ENCODE peak calls at places on chromosome 16, in ten cellular contexts. One of them, this sample, is unnamed.

GRCh38 chr16:77077523-77077922 is 113.5 kb upstream of the MON1B start:
- DNase-seq in heart left ventricle: no peak
- DNase-seq in CD8-positive, alpha-beta memory T cell: no peak
- DNase-seq in adrenal gland: no peak
- DNase-seq in aorta: no peak
- DNase-seq in colonic mucosa: no peak
- DNase-seq in lower lobe of right lung: no peak
- DNase-seq in tibial nerve: no peak
- DNase-seq in WERI-Rb-1: no peak
- DNase-seq in HCT116: no peak
- DNase-seq in this sample: no peak

GRCh38 chr16:912322-912683 is 58.5 kb downstream of the LMF1 start:
- DNase-seq in heart left ventricle: no peak
- DNase-seq in CD8-positive, alpha-beta memory T cell: no peak
- DNase-seq in adrenal gland: no peak
- DNase-seq in aorta: no peak
- DNase-seq in colonic mucosa: no peak
- DNase-seq in lower lobe of right lung: no peak
- DNase-seq in tibial nerve: no peak
- DNase-seq in WERI-Rb-1: no peak
- DNase-seq in HCT116: no peak
- DNase-seq in this sample: no peak

GRCh38 chr16:7967986-7968509 is 622.3 kb downstream of the TMEM114 start:
- DNase-seq in heart left ventricle: no peak
- DNase-seq in CD8-positive, alpha-beta memory T cell: no peak
- DNase-seq in adrenal gland: no peak
- DNase-seq in aorta: no peak
- DNase-seq in colonic mucosa: no peak
- DNase-seq in lower lobe of right lung: no peak
- DNase-seq in tibial nerve: no peak
- DNase-seq in WERI-Rb-1: no peak
- DNase-seq in HCT116: no peak
- DNase-seq in this sample: no peak

GRCh38 chr16:49439676-49440075 is 66.1 kb downstream of the C16orf78 start:
- DNase-seq in heart left ventricle: no peak
- DNase-seq in CD8-positive, alpha-beta memory T cell: no peak
- DNase-seq in adrenal gland: no peak
- DNase-seq in aorta: peak; percentile 49
- DNase-seq in colonic mucosa: no peak
- DNase-seq in lower lobe of right lung: no peak
- DNase-seq in tibial nerve: no peak
- DNase-seq in WERI-Rb-1: no peak
- DNase-seq in HCT116: no peak
- DNase-seq in this sample: no peak

GRCh38 chr16:68283840-68284595 is 19.7 kb downstream of the SLC7A6 start:
- DNase-seq in heart left ventricle: peak; percentile 59
- DNase-seq in CD8-positive, alpha-beta memory T cell: no peak
- DNase-seq in adrenal gland: no peak
- DNase-seq in aorta: no peak
- DNase-seq in colonic mucosa: no peak
- DNase-seq in lower lobe of right lung: no peak
- DNase-seq in tibial nerve: peak; percentile 63
- DNase-seq in WERI-Rb-1: no peak
- DNase-seq in HCT116: no peak
- DNase-seq in this sample: no peak

GRCh38 chr16:73033271-73033998 is 14.5 kb downstream of the ZFHX3 start:
- DNase-seq in heart left ventricle: no peak
- DNase-seq in CD8-positive, alpha-beta memory T cell: no peak
- DNase-seq in adrenal gland: no peak
- DNase-seq in aorta: no peak
- DNase-seq in colonic mucosa: no peak
- DNase-seq in lower lobe of right lung: no peak
- DNase-seq in tibial nerve: no peak
- DNase-seq in WERI-Rb-1: no peak
- DNase-seq in HCT116: no peak
- DNase-seq in this sample: no peak

GRCh38 chr16:52068447-52069074 is 478.4 kb downstream of the TOX3 start:
- DNase-seq in heart left ventricle: no peak
- DNase-seq in CD8-positive, alpha-beta memory T cell: no peak
- DNase-seq in adrenal gland: peak; percentile 7
- DNase-seq in aorta: no peak
- DNase-seq in colonic mucosa: peak; percentile 31
- DNase-seq in lower lobe of right lung: no peak
- DNase-seq in tibial nerve: no peak
- DNase-seq in WERI-Rb-1: peak; percentile 32
- DNase-seq in HCT116: no peak
- DNase-seq in this sample: no peak

GRCh38 chr16:89696598-89697128 is 4.8 kb downstream of the SPATA2L start:
- DNase-seq in heart left ventricle: no peak
- DNase-seq in CD8-positive, alpha-beta memory T cell: no peak
- DNase-seq in adrenal gland: no peak
- DNase-seq in aorta: no peak
- DNase-seq in colonic mucosa: no peak
- DNase-seq in lower lobe of right lung: peak; percentile 50
- DNase-seq in tibial nerve: no peak
- DNase-seq in WERI-Rb-1: no peak
- DNase-seq in HCT116: no peak
- DNase-seq in this sample: no peak

GRCh38 chr16:24731722-24732419 is 2.4 kb downstream of the TNRC6A start:
- DNase-seq in heart left ventricle: peak; percentile 81
- DNase-seq in CD8-positive, alpha-beta memory T cell: peak; percentile 43
- DNase-seq in adrenal gland: peak; percentile 73
- DNase-seq in aorta: no peak
- DNase-seq in colonic mucosa: no peak
- DNase-seq in lower lobe of right lung: no peak
- DNase-seq in tibial nerve: no peak
- DNase-seq in WERI-Rb-1: no peak
- DNase-seq in HCT116: no peak
- DNase-seq in this sample: no peak

GRCh38 chr16:20803192-20803560 is 3.1 kb downstream of the ERI2 start:
- DNase-seq in heart left ventricle: no peak
- DNase-seq in CD8-positive, alpha-beta memory T cell: no peak
- DNase-seq in adrenal gland: no peak
- DNase-seq in aorta: no peak
- DNase-seq in colonic mucosa: no peak
- DNase-seq in lower lobe of right lung: no peak
- DNase-seq in tibial nerve: no peak
- DNase-seq in WERI-Rb-1: no peak
- DNase-seq in HCT116: no peak
- DNase-seq in this sample: no peak

GRCh38 chr16:46973457-46974324 is at the start of gene DNAJA2:
- DNase-seq in heart left ventricle: peak; percentile 94
- DNase-seq in CD8-positive, alpha-beta memory T cell: peak; percentile 92
- DNase-seq in adrenal gland: peak; percentile 93
- DNase-seq in aorta: peak; percentile 98
- DNase-seq in colonic mucosa: peak; percentile 93
- DNase-seq in lower lobe of right lung: peak; percentile 95
- DNase-seq in tibial nerve: peak; percentile 87
- DNase-seq in WERI-Rb-1: peak; percentile 92
- DNase-seq in HCT116: peak; percentile 77
- DNase-seq in this sample: peak; percentile 28

GRCh38 chr16:14564881-14565687 is 65.0 kb downstream of the PARN start:
- DNase-seq in heart left ventricle: no peak
- DNase-seq in CD8-positive, alpha-beta memory T cell: no peak
- DNase-seq in adrenal gland: no peak
- DNase-seq in aorta: no peak
- DNase-seq in colonic mucosa: no peak
- DNase-seq in lower lobe of right lung: no peak
- DNase-seq in tibial nerve: no peak
- DNase-seq in WERI-Rb-1: no peak
- DNase-seq in HCT116: no peak
- DNase-seq in this sample: peak; percentile 9

GRCh38 chr16:8677481-8677880 is 3.1 kb downstream of the ABAT start:
- DNase-seq in heart left ventricle: no peak
- DNase-seq in CD8-positive, alpha-beta memory T cell: no peak
- DNase-seq in adrenal gland: no peak
- DNase-seq in aorta: no peak
- DNase-seq in colonic mucosa: no peak
- DNase-seq in lower lobe of right lung: no peak
- DNase-seq in tibial nerve: no peak
- DNase-seq in WERI-Rb-1: no peak
- DNase-seq in HCT116: no peak
- DNase-seq in this sample: no peak

DNA sequence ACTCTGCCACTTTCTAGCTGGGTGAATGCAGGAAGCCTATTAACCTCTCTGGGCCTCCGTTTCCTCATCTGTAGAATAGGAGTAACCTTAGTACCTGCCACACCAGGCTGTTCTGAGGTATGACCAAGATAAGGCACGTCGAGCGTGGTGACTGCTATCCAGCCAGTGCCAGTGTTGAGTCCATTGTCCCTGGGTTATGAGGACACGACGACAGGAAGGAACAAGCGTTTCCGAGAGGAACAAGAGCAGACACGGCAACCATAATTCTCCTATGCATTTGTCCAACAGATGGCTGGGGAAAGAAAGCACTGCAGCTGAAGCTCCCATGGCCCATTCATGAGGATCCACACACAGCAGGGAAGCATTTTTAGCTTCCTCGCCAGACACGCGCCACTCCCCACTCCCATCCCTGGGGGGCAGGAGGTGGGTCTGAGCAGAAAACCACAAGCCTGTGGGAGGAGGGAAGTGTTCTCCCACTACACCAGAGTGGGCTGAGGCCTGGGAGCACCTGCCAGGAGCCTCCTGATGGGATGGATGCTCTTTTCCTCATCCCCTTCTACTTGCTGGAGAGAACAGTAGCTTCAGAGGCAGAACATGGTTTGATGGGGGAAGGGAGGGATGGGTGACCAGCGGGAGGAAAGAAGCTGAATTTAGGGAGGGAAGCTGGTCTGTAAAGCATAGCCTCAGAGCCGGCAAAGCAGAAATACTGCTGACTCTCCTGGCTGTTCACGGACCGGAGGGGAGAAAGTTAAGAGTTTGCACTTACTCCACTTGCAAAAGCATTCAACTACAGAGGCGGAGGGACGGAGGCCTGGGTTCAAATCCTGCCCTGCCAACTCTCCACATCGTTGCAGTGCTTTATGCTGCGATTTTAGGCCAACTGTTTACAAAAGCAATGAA is 2.7 kb downstream of the COTL1 start:
- DNase-seq in heart left ventricle: no peak
- DNase-seq in CD8-positive, alpha-beta memory T cell: no peak
- DNase-seq in adrenal gland: no peak
- DNase-seq in aorta: no peak
- DNase-seq in colonic mucosa: no peak
- DNase-seq in lower lobe of right lung: no peak
- DNase-seq in tibial nerve: no peak
- DNase-seq in WERI-Rb-1: no peak
- DNase-seq in HCT116: no peak
- DNase-seq in this sample: no peak
- H3K36me3 ChIP-seq in heart left ventricle: no peaks in the 10 kb centered on the region
- H3K36me3 ChIP-seq in CD8-positive, alpha-beta memory T cell: no peaks in the 10 kb centered on the region
- H3K36me3 ChIP-seq in adrenal gland: peaks cover 4% of the 10 kb centered on the region
- H3K36me3 ChIP-seq in aorta: no peaks in the 10 kb centered on the region
- H3K36me3 ChIP-seq in colonic mucosa: no peaks in the 10 kb centered on the region
- H3K36me3 ChIP-seq in lower lobe of right lung: no peaks in the 10 kb centered on the region
- H3K36me3 ChIP-seq in tibial nerve: no peaks in the 10 kb centered on the region
- H3K36me3 ChIP-seq in WERI-Rb-1: peaks cover 9% of the 10 kb centered on the region
- H3K36me3 ChIP-seq in HCT116: peaks cover 36% of the 10 kb centered on the region
- H3K36me3 ChIP-seq in this sample: peaks cover 3% of the 10 kb centered on the region

GRCh38 chr16:4883501-4883900 is 36.2 kb downstream of the UBN1 start:
- DNase-seq in heart left ventricle: no peak
- DNase-seq in CD8-positive, alpha-beta memory T cell: no peak
- DNase-seq in adrenal gland: no peak
- DNase-seq in aorta: no peak
- DNase-seq in colonic mucosa: no peak
- DNase-seq in lower lobe of right lung: peak; percentile 39
- DNase-seq in tibial nerve: no peak
- DNase-seq in WERI-Rb-1: no peak
- DNase-seq in HCT116: no peak
- DNase-seq in this sample: no peak

GRCh38 chr16:4886151-4886550 is 38.9 kb downstream of the UBN1 start:
- DNase-seq in heart left ventricle: no peak
- DNase-seq in CD8-positive, alpha-beta memory T cell: no peak
- DNase-seq in adrenal gland: no peak
- DNase-seq in aorta: no peak
- DNase-seq in colonic mucosa: no peak
- DNase-seq in lower lobe of right lung: no peak
- DNase-seq in tibial nerve: no peak
- DNase-seq in WERI-Rb-1: no peak
- DNase-seq in HCT116: no peak
- DNase-seq in this sample: no peak

GRCh38 chr16:4884972-4885874 is 37.9 kb downstream of the UBN1 start:
- DNase-seq in heart left ventricle: no peak
- DNase-seq in CD8-positive, alpha-beta memory T cell: no peak
- DNase-seq in adrenal gland: no peak
- DNase-seq in aorta: no peak
- DNase-seq in colonic mucosa: no peak
- DNase-seq in lower lobe of right lung: no peak
- DNase-seq in tibial nerve: no peak
- DNase-seq in WERI-Rb-1: no peak
- DNase-seq in HCT116: no peak
- DNase-seq in this sample: no peak

GRCh38 chr16:4882633-4883285 is 35.5 kb downstream of the UBN1 start:
- DNase-seq in heart left ventricle: peak; percentile 71
- DNase-seq in CD8-positive, alpha-beta memory T cell: no peak
- DNase-seq in adrenal gland: peak; percentile 79
- DNase-seq in aorta: peak; percentile 55
- DNase-seq in colonic mucosa: no peak
- DNase-seq in lower lobe of right lung: no peak
- DNase-seq in tibial nerve: no peak
- DNase-seq in WERI-Rb-1: no peak
- DNase-seq in HCT116: peak; percentile 92
- DNase-seq in this sample: peak; percentile 14

GRCh38 chr16:4884209-4884608 is 36.9 kb downstream of the UBN1 start:
- DNase-seq in heart left ventricle: no peak
- DNase-seq in CD8-positive, alpha-beta memory T cell: no peak
- DNase-seq in adrenal gland: no peak
- DNase-seq in aorta: no peak
- DNase-seq in colonic mucosa: no peak
- DNase-seq in lower lobe of right lung: no peak
- DNase-seq in tibial nerve: no peak
- DNase-seq in WERI-Rb-1: no peak
- DNase-seq in HCT116: no peak
- DNase-seq in this sample: no peak
- H3K36me3 ChIP-seq in heart left ventricle: peaks cover 34% of the 10 kb centered on the region
- H3K36me3 ChIP-seq in CD8-positive, alpha-beta memory T cell: peaks cover 35% of the 10 kb centered on the region
- H3K36me3 ChIP-seq in adrenal gland: peaks cover 78% of the 10 kb centered on the region
- H3K36me3 ChIP-seq in aorta: no peaks in the 10 kb centered on the region
- H3K36me3 ChIP-seq in colonic mucosa: peaks cover 27% of the 10 kb centered on the region
- H3K36me3 ChIP-seq in lower lobe of right lung: peaks cover 100% of the 10 kb centered on the region
- H3K36me3 ChIP-seq in tibial nerve: no peaks in the 10 kb centered on the region
- H3K36me3 ChIP-seq in WERI-Rb-1: peaks cover 80% of the 10 kb centered on the region
- H3K36me3 ChIP-seq in HCT116: peaks cover 40% of the 10 kb centered on the region
- H3K36me3 ChIP-seq in this sample: peaks cover 35% of the 10 kb centered on the region

GRCh38 chr16:75647492-75648264 is at the start of the genes KARS1 and TERF2IP:
- DNase-seq in heart left ventricle: peak; percentile 95
- DNase-seq in CD8-positive, alpha-beta memory T cell: peak; percentile 95
- DNase-seq in adrenal gland: peak; percentile 94
- DNase-seq in aorta: peak; percentile 97
- DNase-seq in colonic mucosa: peak; percentile 95
- DNase-seq in lower lobe of right lung: peak; percentile 95
- DNase-seq in tibial nerve: peak; percentile 79
- DNase-seq in WERI-Rb-1: peak; percentile 94
- DNase-seq in HCT116: peak; percentile 82
- DNase-seq in this sample: peak; percentile 76
- H3K36me3 ChIP-seq in heart left ventricle: no peaks in the 10 kb centered on the region
- H3K36me3 ChIP-seq in CD8-positive, alpha-beta memory T cell: peaks cover 14% of the 10 kb centered on the region
- H3K36me3 ChIP-seq in adrenal gland: peaks cover 14% of the 10 kb centered on the region
- H3K36me3 ChIP-seq in aorta: no peaks in the 10 kb centered on the region
- H3K36me3 ChIP-seq in colonic mucosa: no peaks in the 10 kb centered on the region
- H3K36me3 ChIP-seq in lower lobe of right lung: peaks cover 28% of the 10 kb centered on the region
- H3K36me3 ChIP-seq in tibial nerve: no peaks in the 10 kb centered on the region
- H3K36me3 ChIP-seq in WERI-Rb-1: peaks cover 35% of the 10 kb centered on the region
- H3K36me3 ChIP-seq in HCT116: peaks cover 23% of the 10 kb centered on the region
- H3K36me3 ChIP-seq in this sample: peaks cover 2% of the 10 kb centered on the region

GRCh38 chr16:86547286-86547685 is 7.7 kb downstream of the MTHFSD start:
- DNase-seq in heart left ventricle: no peak
- DNase-seq in CD8-positive, alpha-beta memory T cell: no peak
- DNase-seq in adrenal gland: no peak
- DNase-seq in aorta: peak; percentile 56
- DNase-seq in colonic mucosa: no peak
- DNase-seq in lower lobe of right lung: no peak
- DNase-seq in tibial nerve: no peak
- DNase-seq in WERI-Rb-1: no peak
- DNase-seq in HCT116: no peak
- DNase-seq in this sample: no peak
- H3K36me3 ChIP-seq in heart left ventricle: no peaks in the 10 kb centered on the region
- H3K36me3 ChIP-seq in CD8-positive, alpha-beta memory T cell: peaks cover 2% of the 10 kb centered on the region
- H3K36me3 ChIP-seq in adrenal gland: peaks cover 28% of the 10 kb centered on the region
- H3K36me3 ChIP-seq in aorta: no peaks in the 10 kb centered on the region
- H3K36me3 ChIP-seq in colonic mucosa: peaks cover 5% of the 10 kb centered on the region
- H3K36me3 ChIP-seq in lower lobe of right lung: peaks cover 80% of the 10 kb centered on the region
- H3K36me3 ChIP-seq in tibial nerve: no peaks in the 10 kb centered on the region
- H3K36me3 ChIP-seq in WERI-Rb-1: no peaks in the 10 kb centered on the region
- H3K36me3 ChIP-seq in HCT116: peaks cover 43% of the 10 kb centered on the region
- H3K36me3 ChIP-seq in this sample: peaks cover 20% of the 10 kb centered on the region